ENCODE peak calls at places on chromosomes 6 and 20, in eight cellular contexts. One of them, this sample, is unnamed. For H3K4me1, the result is how much of the 10 kb centered on the place peaks cover.

GRCh38 chr6:167426074-167426473 is 101.2 kb downstream of the TTLL2 start:
- DNase-seq in transverse colon: no peak
- DNase-seq in endothelial cell of umbilical vein: no peak
- DNase-seq in HCT116: no peak
- DNase-seq in body of pancreas: no peak
- DNase-seq in right lobe of liver: no peak
- DNase-seq in ovary: no peak
- DNase-seq in tibial nerve: no peak
- DNase-seq in this sample: no peak

GRCh38 chr6:5149891-5150290 is 64.8 kb downstream of the PPP1R3G start:
- DNase-seq in right lobe of liver: no peak
- DNase-seq in tibial nerve: no peak
- DNase-seq in transverse colon: no peak
- DNase-seq in body of pancreas: no peak
- DNase-seq in endothelial cell of umbilical vein: no peak
- DNase-seq in HCT116: no peak
- DNase-seq in ovary: no peak
- DNase-seq in this sample: no peak

GRCh38 chr20:59676877-59677140 is 72.5 kb downstream of the PHACTR3 start:
- DNase-seq in tibial nerve: no peak
- DNase-seq in transverse colon: no peak
- DNase-seq in body of pancreas: no peak
- DNase-seq in endothelial cell of umbilical vein: no peak
- DNase-seq in HCT116: no peak
- DNase-seq in right lobe of liver: no peak
- DNase-seq in ovary: no peak
- DNase-seq in this sample: no peak

GRCh38 chr6:150142657-150143501 is at the start of gene PPP1R14C:
- DNase-seq in tibial nerve: no peak
- DNase-seq in right lobe of liver: no peak
- DNase-seq in ovary: no peak
- DNase-seq in transverse colon: peak
- DNase-seq in body of pancreas: peak
- DNase-seq in endothelial cell of umbilical vein: no peak
- DNase-seq in HCT116: no peak
- DNase-seq in this sample: peak

GRCh38 chr6:98832282-98833100 is 1.9 kb upstream of the POU3F2 start:
- DNase-seq in body of pancreas: no peak
- DNase-seq in HCT116: no peak
- DNase-seq in transverse colon: no peak
- DNase-seq in tibial nerve: no peak
- DNase-seq in right lobe of liver: no peak
- DNase-seq in ovary: no peak
- DNase-seq in endothelial cell of umbilical vein: no peak
- DNase-seq in this sample: no peak

GRCh38 chr6:395432-396125 is 4.0 kb downstream of the IRF4 start:
- DNase-seq in right lobe of liver: no peak
- DNase-seq in HCT116: no peak
- DNase-seq in endothelial cell of umbilical vein: no peak
- DNase-seq in body of pancreas: no peak
- DNase-seq in tibial nerve: no peak
- DNase-seq in ovary: no peak
- DNase-seq in transverse colon: no peak
- DNase-seq in this sample: no peak

GRCh38 chr6:75446278-75446880 is 47.2 kb downstream of the FILIP1 start:
- DNase-seq in right lobe of liver: no peak
- DNase-seq in HCT116: no peak
- DNase-seq in ovary: no peak
- DNase-seq in tibial nerve: no peak
- DNase-seq in endothelial cell of umbilical vein: no peak
- DNase-seq in transverse colon: no peak
- DNase-seq in body of pancreas: no peak
- DNase-seq in this sample: no peak

GRCh38 chr6:33985333-33985751 is 160.5 kb downstream of the GRM4 start:
- DNase-seq in transverse colon: no peak
- DNase-seq in tibial nerve: no peak
- DNase-seq in right lobe of liver: no peak
- DNase-seq in HCT116: no peak
- DNase-seq in endothelial cell of umbilical vein: no peak
- DNase-seq in body of pancreas: no peak
- DNase-seq in ovary: no peak
- DNase-seq in this sample: no peak

GRCh38 chr6:69622924-69623323 is 173.9 kb downstream of the LMBRD1 start:
- DNase-seq in body of pancreas: no peak
- DNase-seq in transverse colon: no peak
- DNase-seq in tibial nerve: no peak
- DNase-seq in HCT116: no peak
- DNase-seq in right lobe of liver: no peak
- DNase-seq in endothelial cell of umbilical vein: no peak
- DNase-seq in ovary: no peak
- DNase-seq in this sample: no peak

GRCh38 chr20:55528482-55528881 is 476.8 kb downstream of the CBLN4 start:
- DNase-seq in ovary: no peak
- DNase-seq in right lobe of liver: no peak
- DNase-seq in tibial nerve: no peak
- DNase-seq in endothelial cell of umbilical vein: no peak
- DNase-seq in transverse colon: no peak
- DNase-seq in HCT116: no peak
- DNase-seq in body of pancreas: no peak
- DNase-seq in this sample: no peak

GRCh38 chr20:16459019-16459700 is 114.1 kb downstream of the KIF16B start:
- DNase-seq in HCT116: no peak
- DNase-seq in body of pancreas: peak
- DNase-seq in endothelial cell of umbilical vein: peak
- DNase-seq in ovary: peak
- DNase-seq in transverse colon: no peak
- DNase-seq in right lobe of liver: no peak
- DNase-seq in tibial nerve: no peak
- DNase-seq in this sample: peak

GRCh38 chr6:15434263-15434662 is 188.4 kb downstream of the JARID2 start:
- DNase-seq in ovary: no peak
- DNase-seq in endothelial cell of umbilical vein: no peak
- DNase-seq in right lobe of liver: no peak
- DNase-seq in transverse colon: no peak
- DNase-seq in tibial nerve: no peak
- DNase-seq in body of pancreas: no peak
- DNase-seq in HCT116: no peak
- DNase-seq in this sample: no peak

GRCh38 chr6:142014515-142014914 is 118.2 kb upstream of the GJE1 start:
- DNase-seq in body of pancreas: no peak
- DNase-seq in tibial nerve: no peak
- DNase-seq in ovary: no peak
- DNase-seq in transverse colon: no peak
- DNase-seq in HCT116: peak
- DNase-seq in endothelial cell of umbilical vein: peak
- DNase-seq in right lobe of liver: no peak
- DNase-seq in this sample: no peak

GRCh38 chr6:36829919-36830544 is 9.2 kb downstream of the CPNE5 start:
- DNase-seq in right lobe of liver: peak
- DNase-seq in body of pancreas: peak
- DNase-seq in HCT116: no peak
- DNase-seq in ovary: peak
- DNase-seq in endothelial cell of umbilical vein: peak
- DNase-seq in transverse colon: peak
- DNase-seq in tibial nerve: peak
- DNase-seq in this sample: peak

GRCh38 chr6:20319520-20320357 is 81.9 kb upstream of the E2F3 start:
- DNase-seq in HCT116: no peak
- DNase-seq in transverse colon: peak
- DNase-seq in endothelial cell of umbilical vein: no peak
- DNase-seq in body of pancreas: peak
- DNase-seq in tibial nerve: no peak
- DNase-seq in right lobe of liver: peak
- DNase-seq in ovary: no peak
- DNase-seq in this sample: peak

GRCh38 chr6:14796974-14797762 is 448.7 kb upstream of the JARID2 start:
- DNase-seq in transverse colon: no peak
- DNase-seq in right lobe of liver: no peak
- DNase-seq in ovary: no peak
- DNase-seq in body of pancreas: no peak
- DNase-seq in endothelial cell of umbilical vein: no peak
- DNase-seq in HCT116: no peak
- DNase-seq in tibial nerve: no peak
- DNase-seq in this sample: no peak

GRCh38 chr6:83978324-83978734 is 55.2 kb upstream of the MRAP2 start:
- DNase-seq in tibial nerve: no peak
- DNase-seq in right lobe of liver: no peak
- DNase-seq in transverse colon: no peak
- DNase-seq in endothelial cell of umbilical vein: peak
- DNase-seq in ovary: no peak
- DNase-seq in body of pancreas: no peak
- DNase-seq in HCT116: no peak
- DNase-seq in this sample: no peak

GRCh38 chr6:112037783-112038216 is 16.1 kb upstream of the CCN6 start:
- DNase-seq in right lobe of liver: no peak
- DNase-seq in body of pancreas: peak
- DNase-seq in HCT116: no peak
- DNase-seq in endothelial cell of umbilical vein: peak
- DNase-seq in transverse colon: peak
- DNase-seq in ovary: peak
- DNase-seq in tibial nerve: peak
- DNase-seq in this sample: peak

GRCh38 chr6:112039431-112039770 is 14.5 kb upstream of the CCN6 start:
- DNase-seq in endothelial cell of umbilical vein: no peak
- DNase-seq in ovary: no peak
- DNase-seq in tibial nerve: no peak
- DNase-seq in HCT116: no peak
- DNase-seq in transverse colon: no peak
- DNase-seq in right lobe of liver: no peak
- DNase-seq in body of pancreas: no peak
- DNase-seq in this sample: no peak

GRCh38 chr6:112040933-112041332 is 13.0 kb upstream of the CCN6 start:
- DNase-seq in endothelial cell of umbilical vein: peak
- DNase-seq in transverse colon: no peak
- DNase-seq in right lobe of liver: no peak
- DNase-seq in ovary: no peak
- DNase-seq in body of pancreas: no peak
- DNase-seq in HCT116: no peak
- DNase-seq in tibial nerve: no peak
- DNase-seq in this sample: no peak

GRCh38 chr6:112038268-112038667 is 15.6 kb upstream of the CCN6 start:
- DNase-seq in tibial nerve: no peak
- DNase-seq in endothelial cell of umbilical vein: no peak
- DNase-seq in ovary: no peak
- DNase-seq in transverse colon: no peak
- DNase-seq in body of pancreas: no peak
- DNase-seq in HCT116: no peak
- DNase-seq in right lobe of liver: no peak
- DNase-seq in this sample: no peak

GRCh38 chr6:112038756-112039430 is 15.0 kb upstream of the CCN6 start:
- DNase-seq in ovary: no peak
- DNase-seq in tibial nerve: no peak
- DNase-seq in body of pancreas: no peak
- DNase-seq in transverse colon: no peak
- DNase-seq in HCT116: no peak
- DNase-seq in endothelial cell of umbilical vein: no peak
- DNase-seq in right lobe of liver: no peak
- DNase-seq in this sample: no peak
- H3K4me1 ChIP-seq in ovary: under half
- H3K4me1 ChIP-seq in tibial nerve: under half
- H3K4me1 ChIP-seq in body of pancreas: under half
- H3K4me1 ChIP-seq in transverse colon: under half
- H3K4me1 ChIP-seq in HCT116: under half
- H3K4me1 ChIP-seq in endothelial cell of umbilical vein: under half
- H3K4me1 ChIP-seq in right lobe of liver: under half
- H3K4me1 ChIP-seq in this sample: under half

GRCh38 chr6:2988426-2989331 is 11.0 kb upstream of the NQO2 start:
- DNase-seq in endothelial cell of umbilical vein: peak
- DNase-seq in right lobe of liver: peak
- DNase-seq in ovary: peak
- DNase-seq in transverse colon: peak
- DNase-seq in tibial nerve: peak
- DNase-seq in HCT116: peak
- DNase-seq in body of pancreas: peak
- DNase-seq in this sample: peak

GRCh38 chr6:2988076-2988425 is 11.6 kb upstream of the NQO2 start:
- DNase-seq in endothelial cell of umbilical vein: no peak
- DNase-seq in transverse colon: no peak
- DNase-seq in body of pancreas: no peak
- DNase-seq in ovary: no peak
- DNase-seq in HCT116: no peak
- DNase-seq in tibial nerve: no peak
- DNase-seq in right lobe of liver: no peak
- DNase-seq in this sample: no peak

GRCh38 chr6:2990179-2990931 is 9.3 kb upstream of the NQO2 start:
- DNase-seq in ovary: peak
- DNase-seq in transverse colon: peak
- DNase-seq in endothelial cell of umbilical vein: peak
- DNase-seq in tibial nerve: no peak
- DNase-seq in HCT116: no peak
- DNase-seq in body of pancreas: peak
- DNase-seq in right lobe of liver: no peak
- DNase-seq in this sample: no peak

GRCh38 chr6:2990932-2991506 is 8.7 kb upstream of the NQO2 start:
- DNase-seq in right lobe of liver: no peak
- DNase-seq in ovary: no peak
- DNase-seq in body of pancreas: no peak
- DNase-seq in HCT116: no peak
- DNase-seq in tibial nerve: no peak
- DNase-seq in transverse colon: no peak
- DNase-seq in endothelial cell of umbilical vein: no peak
- DNase-seq in this sample: no peak

GRCh38 chr6:2989332-2990178 is 10.1 kb upstream of the NQO2 start:
- DNase-seq in tibial nerve: peak
- DNase-seq in ovary: peak
- DNase-seq in right lobe of liver: peak
- DNase-seq in transverse colon: peak
- DNase-seq in endothelial cell of umbilical vein: peak
- DNase-seq in HCT116: peak
- DNase-seq in body of pancreas: peak
- DNase-seq in this sample: peak
- TF ChIP-seq POLR2A in tibial nerve: peak
- TF ChIP-seq POLR2A in ovary: peak
- TF ChIP-seq POLR2A in right lobe of liver: peak
- TF ChIP-seq POLR2A in transverse colon: peak
- TF ChIP-seq POLR2A in endothelial cell of umbilical vein: peak
- TF ChIP-seq POLR2A in HCT116: peak
- TF ChIP-seq POLR2A in body of pancreas: peak
- TF ChIP-seq POLR2A in this sample: peak

GRCh38 chr6:152233547-152234320 is 403.4 kb downstream of the SYNE1 start:
- DNase-seq in ovary: no peak
- DNase-seq in transverse colon: no peak
- DNase-seq in right lobe of liver: no peak
- DNase-seq in body of pancreas: no peak
- DNase-seq in endothelial cell of umbilical vein: peak
- DNase-seq in tibial nerve: no peak
- DNase-seq in HCT116: no peak
- DNase-seq in this sample: no peak
- H3K27ac ChIP-seq in ovary: no peak
- H3K27ac ChIP-seq in transverse colon: no peak
- H3K27ac ChIP-seq in right lobe of liver: no peak
- H3K27ac ChIP-seq in body of pancreas: no peak
- H3K27ac ChIP-seq in endothelial cell of umbilical vein: no peak
- H3K27ac ChIP-seq in tibial nerve: no peak
- H3K27ac ChIP-seq in HCT116: no peak
- H3K27ac ChIP-seq in this sample: peak

GRCh38 chr6:42403831-42404230 is 47.9 kb downstream of the TRERF1 start:
- DNase-seq in HCT116: no peak
- DNase-seq in endothelial cell of umbilical vein: no peak
- DNase-seq in body of pancreas: no peak
- DNase-seq in right lobe of liver: no peak
- DNase-seq in transverse colon: no peak
- DNase-seq in tibial nerve: no peak
- DNase-seq in ovary: no peak
- DNase-seq in this sample: no peak
- H3K4me1 ChIP-seq in HCT116: half or more
- H3K4me1 ChIP-seq in endothelial cell of umbilical vein: under half
- H3K4me1 ChIP-seq in body of pancreas: under half
- H3K4me1 ChIP-seq in right lobe of liver: under half
- H3K4me1 ChIP-seq in transverse colon: under half
- H3K4me1 ChIP-seq in tibial nerve: under half
- H3K4me1 ChIP-seq in ovary: under half
- H3K4me1 ChIP-seq in this sample: under half

GRCh38 chr6:125956506-125957390 is at the start of gene HINT3:
- DNase-seq in endothelial cell of umbilical vein: peak
- DNase-seq in transverse colon: peak
- DNase-seq in tibial nerve: peak
- DNase-seq in ovary: peak
- DNase-seq in right lobe of liver: peak
- DNase-seq in body of pancreas: peak
- DNase-seq in HCT116: peak
- DNase-seq in this sample: peak
- TF ChIP-seq POLR2A in endothelial cell of umbilical vein: peak
- TF ChIP-seq POLR2A in transverse colon: peak
- TF ChIP-seq POLR2A in tibial nerve: peak
- TF ChIP-seq POLR2A in ovary: peak
- TF ChIP-seq POLR2A in right lobe of liver: peak
- TF ChIP-seq POLR2A in body of pancreas: peak
- TF ChIP-seq POLR2A in HCT116: peak
- TF ChIP-seq POLR2A in this sample: peak